ENCODE peak calls at places on chromosomes 3 and 15, in ten cellular contexts. One of them, this sample, is unnamed.

GRCh38 chr15:90902996-90903732 is at the start of gene MAN2A2:
- DNase-seq in skeletal muscle cell: no peak
- DNase-seq in fibroblast of the aortic adventitia: peak
- DNase-seq in heart right ventricle: peak
- DNase-seq in small intestine: peak
- DNase-seq in prostate gland: peak
- DNase-seq in tibial artery: no peak
- DNase-seq in GM23338: peak
- DNase-seq in cardiac muscle cell: peak
- DNase-seq in foreskin fibroblast: peak
- DNase-seq in this sample: peak

GRCh38 chr15:33735637-33736247 is 232.6 kb upstream of the CHRM5 start:
- DNase-seq in skeletal muscle cell: no peak
- DNase-seq in fibroblast of the aortic adventitia: peak
- DNase-seq in heart right ventricle: no peak
- DNase-seq in small intestine: peak
- DNase-seq in prostate gland: peak
- DNase-seq in tibial artery: no peak
- DNase-seq in GM23338: peak
- DNase-seq in cardiac muscle cell: peak
- DNase-seq in foreskin fibroblast: peak
- DNase-seq in this sample: no peak

GRCh38 chr3:58027704-58028317 is 19.6 kb downstream of the FLNB start:
- DNase-seq in skeletal muscle cell: no peak
- DNase-seq in fibroblast of the aortic adventitia: no peak
- DNase-seq in heart right ventricle: no peak
- DNase-seq in small intestine: no peak
- DNase-seq in prostate gland: no peak
- DNase-seq in tibial artery: no peak
- DNase-seq in GM23338: peak
- DNase-seq in cardiac muscle cell: no peak
- DNase-seq in foreskin fibroblast: no peak
- DNase-seq in this sample: no peak

GRCh38 chr15:77243146-77243545 is 172.2 kb upstream of the TSPAN3 start:
- DNase-seq in skeletal muscle cell: no peak
- DNase-seq in fibroblast of the aortic adventitia: peak
- DNase-seq in heart right ventricle: no peak
- DNase-seq in small intestine: no peak
- DNase-seq in prostate gland: no peak
- DNase-seq in tibial artery: no peak
- DNase-seq in GM23338: no peak
- DNase-seq in cardiac muscle cell: no peak
- DNase-seq in foreskin fibroblast: no peak
- DNase-seq in this sample: no peak

GRCh38 chr15:39783244-39783820 is 691 bp upstream of the FSIP1 start:
- DNase-seq in skeletal muscle cell: no peak
- DNase-seq in fibroblast of the aortic adventitia: no peak
- DNase-seq in heart right ventricle: no peak
- DNase-seq in small intestine: peak
- DNase-seq in prostate gland: no peak
- DNase-seq in tibial artery: no peak
- DNase-seq in GM23338: peak
- DNase-seq in cardiac muscle cell: no peak
- DNase-seq in foreskin fibroblast: peak
- DNase-seq in this sample: no peak

GRCh38 chr15:26866298-26867198 is at the start of gene GABRA5:
- DNase-seq in skeletal muscle cell: no peak
- DNase-seq in fibroblast of the aortic adventitia: no peak
- DNase-seq in heart right ventricle: peak
- DNase-seq in small intestine: no peak
- DNase-seq in prostate gland: no peak
- DNase-seq in tibial artery: no peak
- DNase-seq in GM23338: peak
- DNase-seq in cardiac muscle cell: peak
- DNase-seq in foreskin fibroblast: no peak
- DNase-seq in this sample: no peak

GRCh38 chr15:29682781-29683180 is 139.5 kb downstream of the TJP1 start:
- DNase-seq in skeletal muscle cell: no peak
- DNase-seq in fibroblast of the aortic adventitia: peak
- DNase-seq in heart right ventricle: no peak
- DNase-seq in small intestine: no peak
- DNase-seq in prostate gland: no peak
- DNase-seq in tibial artery: no peak
- DNase-seq in GM23338: no peak
- DNase-seq in cardiac muscle cell: no peak
- DNase-seq in foreskin fibroblast: peak
- DNase-seq in this sample: no peak

GRCh38 chr15:74995779-74996765 is 709 bp downstream of the SCAMP5 start:
- DNase-seq in skeletal muscle cell: no peak
- DNase-seq in fibroblast of the aortic adventitia: no peak
- DNase-seq in heart right ventricle: no peak
- DNase-seq in small intestine: peak
- DNase-seq in prostate gland: no peak
- DNase-seq in tibial artery: no peak
- DNase-seq in GM23338: peak
- DNase-seq in cardiac muscle cell: peak
- DNase-seq in foreskin fibroblast: no peak
- DNase-seq in this sample: no peak

GRCh38 chr15:39591141-39591895 is 10.4 kb downstream of the THBS1 start:
- DNase-seq in skeletal muscle cell: no peak
- DNase-seq in fibroblast of the aortic adventitia: peak
- DNase-seq in heart right ventricle: no peak
- DNase-seq in small intestine: no peak
- DNase-seq in prostate gland: no peak
- DNase-seq in tibial artery: no peak
- DNase-seq in GM23338: no peak
- DNase-seq in cardiac muscle cell: no peak
- DNase-seq in foreskin fibroblast: no peak
- DNase-seq in this sample: no peak

GRCh38 chr3:126342991-126343661 is 14.1 kb downstream of the KLF15 start:
- DNase-seq in skeletal muscle cell: no peak
- DNase-seq in fibroblast of the aortic adventitia: peak
- DNase-seq in heart right ventricle: no peak
- DNase-seq in small intestine: no peak
- DNase-seq in prostate gland: no peak
- DNase-seq in tibial artery: peak
- DNase-seq in GM23338: peak
- DNase-seq in cardiac muscle cell: peak
- DNase-seq in foreskin fibroblast: peak
- DNase-seq in this sample: no peak

GRCh38 chr3:37779289-37780152 is 82.2 kb upstream of the CTDSPL start:
- DNase-seq in skeletal muscle cell: peak
- DNase-seq in fibroblast of the aortic adventitia: peak
- DNase-seq in heart right ventricle: no peak
- DNase-seq in small intestine: peak
- DNase-seq in prostate gland: peak
- DNase-seq in tibial artery: no peak
- DNase-seq in GM23338: peak
- DNase-seq in cardiac muscle cell: peak
- DNase-seq in foreskin fibroblast: peak
- DNase-seq in this sample: no peak

DNA sequence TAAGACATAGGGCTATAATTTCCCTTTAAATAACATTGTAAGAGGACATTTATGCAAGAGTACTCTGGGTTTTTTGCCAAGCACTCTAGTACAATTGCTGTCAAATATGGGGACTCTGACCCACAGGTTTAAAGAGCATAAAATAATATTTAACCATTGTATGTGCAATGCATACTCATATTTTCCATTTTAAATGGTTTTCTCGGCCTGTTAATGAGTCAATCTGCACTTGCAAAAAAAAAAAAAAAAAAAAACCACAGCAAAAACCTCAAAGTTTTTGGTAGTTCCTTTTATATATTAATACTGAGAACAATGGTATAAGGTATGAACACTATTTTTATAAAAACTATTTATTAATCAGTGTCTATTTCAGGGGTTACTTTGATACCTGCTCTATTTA is 304.0 kb upstream of the CBLB start:
- DNase-seq in skeletal muscle cell: no peak
- DNase-seq in fibroblast of the aortic adventitia: no peak
- DNase-seq in heart right ventricle: no peak
- DNase-seq in small intestine: peak
- DNase-seq in prostate gland: no peak
- DNase-seq in tibial artery: no peak
- DNase-seq in GM23338: no peak
- DNase-seq in cardiac muscle cell: no peak
- DNase-seq in foreskin fibroblast: no peak
- DNase-seq in this sample: no peak
- H3K4me3 ChIP-seq in skeletal muscle cell: no peak
- H3K4me3 ChIP-seq in fibroblast of the aortic adventitia: no peak
- H3K4me3 ChIP-seq in heart right ventricle: no peak
- H3K4me3 ChIP-seq in small intestine: no peak
- H3K4me3 ChIP-seq in prostate gland: no peak
- H3K4me3 ChIP-seq in tibial artery: no peak
- H3K4me3 ChIP-seq in GM23338: no peak
- H3K4me3 ChIP-seq in cardiac muscle cell: no peak
- H3K4me3 ChIP-seq in foreskin fibroblast: no peak
- H3K4me3 ChIP-seq in this sample: no peak

DNA sequence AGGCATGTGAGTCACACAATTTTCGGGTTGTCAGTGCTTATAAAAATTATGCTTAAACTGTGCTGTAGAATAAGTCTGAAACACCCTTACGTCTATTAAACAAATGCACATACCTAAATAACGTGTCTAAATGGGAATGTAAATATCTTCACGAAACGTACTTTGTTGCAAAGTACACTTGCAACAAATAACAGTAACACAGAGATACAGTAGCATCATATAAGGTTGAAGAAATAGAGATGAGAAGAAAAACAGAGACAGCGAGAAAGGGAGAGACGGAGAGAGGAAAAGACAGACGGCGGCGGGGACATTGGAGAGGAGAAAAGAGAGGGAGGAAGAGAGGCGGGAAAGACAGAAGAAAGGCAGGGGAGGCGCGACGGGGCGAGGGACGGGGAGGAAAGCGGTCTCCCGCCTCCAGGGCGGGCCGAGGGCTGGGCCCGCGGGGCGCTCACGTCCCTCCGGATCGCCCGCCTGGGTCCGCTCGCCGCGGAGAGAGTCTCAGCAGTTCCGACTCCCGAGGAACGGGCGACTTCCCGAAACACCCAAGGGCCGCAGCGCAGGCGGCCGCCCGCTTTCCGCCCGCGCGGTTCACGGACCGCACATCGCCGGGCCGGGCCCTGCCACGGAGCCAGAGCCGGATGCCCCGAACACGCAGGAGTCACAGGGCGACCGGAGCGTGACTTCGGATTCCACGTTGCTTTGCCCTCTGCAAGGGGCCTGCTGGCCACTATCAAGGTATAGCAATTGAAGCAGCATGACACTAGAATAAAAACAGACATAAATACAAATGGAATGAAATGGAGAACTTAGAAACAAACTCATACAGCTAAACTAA is 153.4 kb downstream of the LMLN start:
- DNase-seq in skeletal muscle cell: no peak
- DNase-seq in fibroblast of the aortic adventitia: no peak
- DNase-seq in heart right ventricle: peak
- DNase-seq in small intestine: no peak
- DNase-seq in prostate gland: no peak
- DNase-seq in tibial artery: peak
- DNase-seq in GM23338: peak
- DNase-seq in cardiac muscle cell: peak
- DNase-seq in foreskin fibroblast: peak
- DNase-seq in this sample: no peak
- H3K4me3 ChIP-seq in skeletal muscle cell: peak
- H3K4me3 ChIP-seq in fibroblast of the aortic adventitia: peak
- H3K4me3 ChIP-seq in heart right ventricle: peak
- H3K4me3 ChIP-seq in small intestine: no peak
- H3K4me3 ChIP-seq in prostate gland: no peak
- H3K4me3 ChIP-seq in tibial artery: no peak
- H3K4me3 ChIP-seq in GM23338: peak
- H3K4me3 ChIP-seq in cardiac muscle cell: no peak
- H3K4me3 ChIP-seq in foreskin fibroblast: peak
- H3K4me3 ChIP-seq in this sample: no peak

GRCh38 chr3:149650828-149651227 is 7.0 kb downstream of the WWTR1 start:
- DNase-seq in skeletal muscle cell: no peak
- DNase-seq in fibroblast of the aortic adventitia: no peak
- DNase-seq in heart right ventricle: no peak
- DNase-seq in small intestine: no peak
- DNase-seq in prostate gland: no peak
- DNase-seq in tibial artery: no peak
- DNase-seq in GM23338: no peak
- DNase-seq in cardiac muscle cell: no peak
- DNase-seq in foreskin fibroblast: no peak
- DNase-seq in this sample: no peak

GRCh38 chr3:149655826-149656599 is 1.8 kb downstream of the WWTR1 start:
- DNase-seq in skeletal muscle cell: no peak
- DNase-seq in fibroblast of the aortic adventitia: no peak
- DNase-seq in heart right ventricle: no peak
- DNase-seq in small intestine: no peak
- DNase-seq in prostate gland: peak
- DNase-seq in tibial artery: no peak
- DNase-seq in GM23338: no peak
- DNase-seq in cardiac muscle cell: no peak
- DNase-seq in foreskin fibroblast: no peak
- DNase-seq in this sample: no peak

GRCh38 chr3:149653136-149653535 is 4.7 kb downstream of the WWTR1 start:
- DNase-seq in skeletal muscle cell: no peak
- DNase-seq in fibroblast of the aortic adventitia: no peak
- DNase-seq in heart right ventricle: no peak
- DNase-seq in small intestine: no peak
- DNase-seq in prostate gland: no peak
- DNase-seq in tibial artery: peak
- DNase-seq in GM23338: no peak
- DNase-seq in cardiac muscle cell: no peak
- DNase-seq in foreskin fibroblast: peak
- DNase-seq in this sample: no peak

GRCh38 chr3:149654188-149654601 is 3.6 kb downstream of the WWTR1 start:
- DNase-seq in skeletal muscle cell: no peak
- DNase-seq in fibroblast of the aortic adventitia: peak
- DNase-seq in heart right ventricle: no peak
- DNase-seq in small intestine: no peak
- DNase-seq in prostate gland: no peak
- DNase-seq in tibial artery: no peak
- DNase-seq in GM23338: no peak
- DNase-seq in cardiac muscle cell: no peak
- DNase-seq in foreskin fibroblast: peak
- DNase-seq in this sample: no peak

DNA sequence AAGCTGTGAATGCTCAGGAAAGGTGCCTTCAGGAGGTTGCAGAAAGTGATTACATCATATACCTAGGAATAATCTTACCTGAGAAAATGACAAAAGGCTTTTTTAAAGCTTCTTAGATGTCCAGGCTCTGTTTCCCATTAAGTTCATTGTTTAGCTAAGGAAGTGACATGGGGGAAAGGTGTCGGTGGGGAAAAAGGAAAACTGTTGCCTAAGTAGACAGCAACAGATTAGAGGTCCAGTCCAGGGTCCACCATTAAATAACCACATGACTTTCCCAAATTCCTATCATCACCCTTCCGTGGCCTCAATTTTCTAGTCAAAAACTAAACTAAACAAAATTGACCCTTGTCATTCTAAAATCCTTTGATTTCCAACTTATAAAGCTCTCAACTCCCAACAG is 4.3 kb downstream of the WWTR1 start:
- DNase-seq in skeletal muscle cell: no peak
- DNase-seq in fibroblast of the aortic adventitia: no peak
- DNase-seq in heart right ventricle: no peak
- DNase-seq in small intestine: no peak
- DNase-seq in prostate gland: no peak
- DNase-seq in tibial artery: no peak
- DNase-seq in GM23338: no peak
- DNase-seq in cardiac muscle cell: no peak
- DNase-seq in foreskin fibroblast: no peak
- DNase-seq in this sample: no peak
- H3K4me3 ChIP-seq in skeletal muscle cell: no peak
- H3K4me3 ChIP-seq in fibroblast of the aortic adventitia: peak
- H3K4me3 ChIP-seq in heart right ventricle: peak
- H3K4me3 ChIP-seq in small intestine: no peak
- H3K4me3 ChIP-seq in prostate gland: no peak
- H3K4me3 ChIP-seq in tibial artery: peak
- H3K4me3 ChIP-seq in GM23338: no peak
- H3K4me3 ChIP-seq in cardiac muscle cell: no peak
- H3K4me3 ChIP-seq in foreskin fibroblast: peak
- H3K4me3 ChIP-seq in this sample: no peak

GRCh38 chr3:33186524-33187367 is 31.9 kb downstream of the SUSD5 start:
- DNase-seq in skeletal muscle cell: no peak
- DNase-seq in fibroblast of the aortic adventitia: peak
- DNase-seq in heart right ventricle: no peak
- DNase-seq in small intestine: peak
- DNase-seq in prostate gland: no peak
- DNase-seq in tibial artery: no peak
- DNase-seq in GM23338: no peak
- DNase-seq in cardiac muscle cell: no peak
- DNase-seq in foreskin fibroblast: peak
- DNase-seq in this sample: no peak
- H3K4me3 ChIP-seq in skeletal muscle cell: no peak
- H3K4me3 ChIP-seq in fibroblast of the aortic adventitia: no peak
- H3K4me3 ChIP-seq in heart right ventricle: no peak
- H3K4me3 ChIP-seq in small intestine: no peak
- H3K4me3 ChIP-seq in prostate gland: no peak
- H3K4me3 ChIP-seq in tibial artery: no peak
- H3K4me3 ChIP-seq in GM23338: no peak
- H3K4me3 ChIP-seq in cardiac muscle cell: no peak
- H3K4me3 ChIP-seq in foreskin fibroblast: no peak
- H3K4me3 ChIP-seq in this sample: no peak